ENCODE peak calls at places on chromosomes 1 and 21, in five cellular contexts. One of them, this sample, is unnamed.
A peak's percentile ranks its signal among the peaks of the same experiment; 100 is the strongest.

GRCh38 chr1:211639500-211640361 is 35.7 kb downstream of the NEK2 start:
- DNase-seq in coronary artery: peak; percentile 43
- DNase-seq in anterior cingulate cortex: no peak
- DNase-seq in K562: no peak
- DNase-seq in AG10803: peak; percentile 88
- DNase-seq in this sample: no peak

GRCh38 chr1:61226791-61227567 is 144.6 kb downstream of the NFIA start:
- DNase-seq in AG10803: peak; percentile 34
- DNase-seq in anterior cingulate cortex: no peak
- DNase-seq in coronary artery: no peak
- DNase-seq in K562: no peak
- DNase-seq in this sample: peak; percentile 71

GRCh38 chr1:178220094-178220493 is 126.2 kb downstream of the RASAL2 start:
- DNase-seq in coronary artery: no peak
- DNase-seq in K562: no peak
- DNase-seq in AG10803: no peak
- DNase-seq in anterior cingulate cortex: no peak
- DNase-seq in this sample: no peak

GRCh38 chr1:9235123-9235513 is 544 bp downstream of the H6PD start:
- DNase-seq in AG10803: peak; percentile 67
- DNase-seq in coronary artery: peak; percentile 81
- DNase-seq in anterior cingulate cortex: no peak
- DNase-seq in K562: no peak
- DNase-seq in this sample: no peak

GRCh38 chr1:151841141-151841540 is 1.5 kb upstream of the C2CD4D start:
- DNase-seq in anterior cingulate cortex: no peak
- DNase-seq in coronary artery: no peak
- DNase-seq in AG10803: no peak
- DNase-seq in K562: no peak
- DNase-seq in this sample: no peak

GRCh38 chr1:158103860-158104522 is 76.7 kb upstream of the CD1D start:
- DNase-seq in AG10803: no peak
- DNase-seq in K562: no peak
- DNase-seq in anterior cingulate cortex: no peak
- DNase-seq in coronary artery: no peak
- DNase-seq in this sample: no peak

GRCh38 chr1:86296305-86297205 is 99.6 kb downstream of the ODF2L start:
- DNase-seq in coronary artery: no peak
- DNase-seq in AG10803: no peak
- DNase-seq in K562: no peak
- DNase-seq in anterior cingulate cortex: no peak
- DNase-seq in this sample: no peak

GRCh38 chr1:8478566-8478965 is 160.7 kb downstream of the SLC45A1 start:
- DNase-seq in K562: no peak
- DNase-seq in AG10803: no peak
- DNase-seq in coronary artery: no peak
- DNase-seq in anterior cingulate cortex: no peak
- DNase-seq in this sample: no peak

GRCh38 chr1:87044840-87045239 is 130.4 kb downstream of the HS2ST1 start:
- DNase-seq in coronary artery: no peak
- DNase-seq in AG10803: no peak
- DNase-seq in anterior cingulate cortex: no peak
- DNase-seq in K562: no peak
- DNase-seq in this sample: no peak

GRCh38 chr1:152053375-152053774 is 16.6 kb upstream of the S100A11 start:
- DNase-seq in K562: no peak
- DNase-seq in coronary artery: no peak
- DNase-seq in anterior cingulate cortex: no peak
- DNase-seq in AG10803: no peak
- DNase-seq in this sample: peak; percentile 20

GRCh38 chr1:231724876-231725647 is 98.5 kb downstream of the DISC1 start:
- DNase-seq in AG10803: peak; percentile 55
- DNase-seq in K562: peak; percentile 54
- DNase-seq in coronary artery: no peak
- DNase-seq in anterior cingulate cortex: no peak
- DNase-seq in this sample: no peak

GRCh38 chr1:169753549-169753948 is 19.7 kb upstream of the SELE start:
- DNase-seq in anterior cingulate cortex: no peak
- DNase-seq in AG10803: no peak
- DNase-seq in K562: no peak
- DNase-seq in coronary artery: no peak
- DNase-seq in this sample: no peak

GRCh38 chr1:197692965-197693364 is 82.3 kb downstream of the DENND1B start:
- DNase-seq in coronary artery: no peak
- DNase-seq in K562: no peak
- DNase-seq in AG10803: peak; percentile 47
- DNase-seq in anterior cingulate cortex: no peak
- DNase-seq in this sample: no peak

GRCh38 chr21:41777934-41778815 is 11.3 kb upstream of the RIPK4 start:
- DNase-seq in K562: peak; percentile 63
- DNase-seq in anterior cingulate cortex: peak; percentile 20
- DNase-seq in AG10803: peak; percentile 91
- DNase-seq in coronary artery: peak; percentile 96
- DNase-seq in this sample: peak; percentile 63

GRCh38 chr1:111738436-111739221 is 566 bp downstream of the INKA2 start:
- DNase-seq in K562: peak; percentile 62
- DNase-seq in AG10803: peak; percentile 49
- DNase-seq in coronary artery: peak; percentile 91
- DNase-seq in anterior cingulate cortex: peak; percentile 72
- DNase-seq in this sample: peak; percentile 73

GRCh38 chr1:223556414-223557124 is 108.9 kb downstream of the CAPN8 start:
- DNase-seq in K562: peak; percentile 76
- DNase-seq in coronary artery: no peak
- DNase-seq in AG10803: peak; percentile 3
- DNase-seq in anterior cingulate cortex: no peak
- DNase-seq in this sample: no peak

GRCh38 chr1:86207323-86207722 is 50.8 kb upstream of the COL24A1 start:
- DNase-seq in AG10803: peak; percentile 84
- DNase-seq in coronary artery: no peak
- DNase-seq in K562: no peak
- DNase-seq in anterior cingulate cortex: no peak
- DNase-seq in this sample: no peak

GRCh38 chr1:980602-981395 is 1.1 kb downstream of the PERM1 start:
- DNase-seq in AG10803: no peak
- DNase-seq in K562: no peak
- DNase-seq in anterior cingulate cortex: no peak
- DNase-seq in coronary artery: no peak
- DNase-seq in this sample: no peak

GRCh38 chr1:214377485-214377884 is 96.5 kb downstream of the SMYD2 start:
- DNase-seq in anterior cingulate cortex: no peak
- DNase-seq in coronary artery: no peak
- DNase-seq in AG10803: no peak
- DNase-seq in K562: no peak
- DNase-seq in this sample: no peak

This sample was measured in cerebellum.